ENCODE peak calls at places on chromosome 1, in nine cellular contexts. X is T-cell; H is epithelial cell of esophagus; K is stimulated activated naive CD4-positive, alpha-beta T cell; G is NCI-H1417 treated with DMSO at 0.1 percent for 48 hours; O is fibroblast of mammary gland; S is astrocyte; L is kidney; T is fibroblast of gingiva. V is an unnamed sample.

GRCh38 chr1:246020231-246020954 is 486.7 kb downstream of the SMYD3 start:
- DNase-seq in T (peak), H (no peak), L (no peak), O (no peak), K (no peak), S (no peak), G (no peak), X (no peak), V (no peak)

GRCh38 chr1:88350648-88351047 is 333.4 kb upstream of the PKN2 start:
- DNase-seq in X (no peak), G (no peak), T (no peak), K (no peak), S (no peak), H (no peak), O (no peak), L (no peak), V (no peak)

GRCh38 chr1:33263890-33264504 is 7.7 kb downstream of the ZNF362 start:
- DNase-seq in S (no peak), H (no peak), L (no peak), K (no peak), O (no peak), X (no peak), G (no peak), T (no peak), V (no peak)

GRCh38 chr1:38804062-38804886 is 55.3 kb downstream of the RRAGC start:
- DNase-seq in K (no peak), X (no peak), T (no peak), L (no peak), H (no peak), S (no peak), O (no peak), G (no peak), V (no peak)

GRCh38 chr1:40638097-40639036 is 27.1 kb downstream of the RIMS3 start:
- DNase-seq in L (no peak), K (no peak), H (peak), S (no peak), G (no peak), T (no peak), X (no peak), O (no peak), V (no peak)

GRCh38 chr1:39925727-39926342 is 24.1 kb upstream of the MYCL start:
- DNase-seq in S (no peak), K (no peak), X (no peak), L (no peak), T (no peak), O (peak), G (no peak), H (peak), V (no peak)

GRCh38 chr1:31414692-31415370 is 1.8 kb downstream of the SERINC2 start:
- DNase-seq in T (no peak), H (peak), G (no peak), S (no peak), X (no peak), O (peak), K (no peak), L (no peak), V (no peak)

GRCh38 chr1:42423621-42424200 is 32.1 kb downstream of the ZMYND12 start:
- DNase-seq in X (no peak), K (no peak), T (no peak), G (no peak), H (no peak), L (no peak), S (no peak), O (no peak), V (no peak)

GRCh38 chr1:3019007-3019515 is 2.2 kb upstream of the ACTRT2 start:
- DNase-seq in G (no peak), K (no peak), L (no peak), O (no peak), H (no peak), S (no peak), X (no peak), T (no peak), V (peak)

GRCh38 chr1:46550751-46551231 is 656 bp downstream of the KNCN start:
- DNase-seq in T (no peak), G (no peak), L (peak), H (no peak), K (no peak), S (no peak), X (no peak), O (no peak), V (no peak)

GRCh38 chr1:213162338-213162737 is 111.3 kb downstream of the RPS6KC1 start:
- DNase-seq in O (peak), G (no peak), X (no peak), L (no peak), H (peak), S (peak), T (peak), K (no peak), V (no peak)

GRCh38 chr1:206507395-206508129 is at the start of gene RASSF5:
- DNase-seq in X (peak), L (peak), K (peak), G (no peak), H (peak), S (peak), T (peak), O (no peak), V (peak)

GRCh38 chr1:246508897-246509688 is 2.0 kb upstream of the SMYD3 start:
- DNase-seq in L (peak), T (no peak), G (no peak), H (no peak), K (no peak), O (no peak), X (no peak), S (no peak), V (no peak)

GRCh38 chr1:223227486-223228196 is 84.6 kb upstream of the TLR5 start:
- DNase-seq in T (no peak), K (no peak), H (no peak), S (no peak), O (no peak), X (no peak), G (no peak), L (no peak), V (no peak)

GRCh38 chr1:67372136-67372535 is 58.1 kb downstream of the SERBP1 start:
- DNase-seq in O (peak), L (no peak), X (no peak), G (no peak), H (peak), K (no peak), S (peak), T (no peak), V (no peak)

GRCh38 chr1:63004868-63005267 is 220.9 kb downstream of the ATG4C start:
- DNase-seq in T (no peak), K (no peak), H (peak), G (no peak), L (no peak), X (no peak), S (no peak), O (peak), V (no peak)

GRCh38 chr1:31483012-31483946 is 70.3 kb downstream of the SERINC2 start:
- DNase-seq in O (peak), L (no peak), K (no peak), T (peak), H (peak), X (no peak), G (no peak), S (peak), V (no peak)

GRCh38 chr1:245131026-245131393 is 23.8 kb upstream of the KIF26B start:
- DNase-seq in L (no peak), K (no peak), G (no peak), S (no peak), X (no peak), H (no peak), T (no peak), O (no peak), V (peak)